ENCODE peak calls at places on chromosomes 11 and 22, in five cellular contexts. One of them, this sample, is unnamed.

GRCh38 chr22:29183971-29184595 is 21.6 kb upstream of the EMID1 start:
- DNase-seq in cardiac muscle cell: no peak
- DNase-seq in tibial artery: no peak
- DNase-seq in neural progenitor cell: no peak
- DNase-seq in IMR-90: no peak
- DNase-seq in this sample: no peak

GRCh38 chr11:6405837-6406236 is 13.1 kb downstream of the APBB1 start:
- DNase-seq in cardiac muscle cell: no peak
- DNase-seq in neural progenitor cell: no peak
- DNase-seq in IMR-90: no peak
- DNase-seq in tibial artery: no peak
- DNase-seq in this sample: no peak

GRCh38 chr22:33114570-33114969 is 56.4 kb upstream of the SYN3 start:
- DNase-seq in tibial artery: no peak
- DNase-seq in neural progenitor cell: no peak
- DNase-seq in IMR-90: no peak
- DNase-seq in cardiac muscle cell: no peak
- DNase-seq in this sample: no peak

GRCh38 chr11:116700586-116701220 is 72.1 kb downstream of the BUD13 start:
- DNase-seq in tibial artery: no peak
- DNase-seq in cardiac muscle cell: no peak
- DNase-seq in neural progenitor cell: no peak
- DNase-seq in IMR-90: no peak
- DNase-seq in this sample: no peak

GRCh38 chr22:18062421-18062820 is 15.4 kb upstream of the PEX26 start:
- DNase-seq in tibial artery: no peak
- DNase-seq in cardiac muscle cell: no peak
- DNase-seq in neural progenitor cell: no peak
- DNase-seq in IMR-90: no peak
- DNase-seq in this sample: no peak

GRCh38 chr11:126495281-126495680 is 139.8 kb downstream of the ST3GAL4 start:
- DNase-seq in IMR-90: no peak
- DNase-seq in tibial artery: no peak
- DNase-seq in neural progenitor cell: no peak
- DNase-seq in cardiac muscle cell: no peak
- DNase-seq in this sample: no peak

GRCh38 chr11:35953081-35953480 is 9.2 kb downstream of the LDLRAD3 start:
- DNase-seq in IMR-90: no peak
- DNase-seq in neural progenitor cell: no peak
- DNase-seq in cardiac muscle cell: no peak
- DNase-seq in tibial artery: no peak
- DNase-seq in this sample: peak

GRCh38 chr22:27108425-27109114 is 451.2 kb downstream of the MIAT start:
- DNase-seq in neural progenitor cell: no peak
- DNase-seq in IMR-90: no peak
- DNase-seq in cardiac muscle cell: peak
- DNase-seq in tibial artery: peak
- DNase-seq in this sample: peak

GRCh38 chr11:101363706-101364275 is 220.0 kb downstream of the TRPC6 start:
- DNase-seq in IMR-90: no peak
- DNase-seq in tibial artery: no peak
- DNase-seq in neural progenitor cell: no peak
- DNase-seq in cardiac muscle cell: no peak
- DNase-seq in this sample: no peak

GRCh38 chr11:15965562-15966250 is 390.6 kb downstream of the SOX6 start:
- DNase-seq in cardiac muscle cell: no peak
- DNase-seq in tibial artery: no peak
- DNase-seq in neural progenitor cell: no peak
- DNase-seq in IMR-90: no peak
- DNase-seq in this sample: no peak

GRCh38 chr22:36166518-36167220 is 6.1 kb upstream of the APOL3 start:
- DNase-seq in IMR-90: no peak
- DNase-seq in tibial artery: no peak
- DNase-seq in cardiac muscle cell: no peak
- DNase-seq in neural progenitor cell: no peak
- DNase-seq in this sample: no peak

GRCh38 chr22:49230194-49230577 is 597.5 kb downstream of the BRD1 start:
- DNase-seq in cardiac muscle cell: no peak
- DNase-seq in IMR-90: no peak
- DNase-seq in neural progenitor cell: peak
- DNase-seq in tibial artery: no peak
- DNase-seq in this sample: no peak

GRCh38 chr11:75562048-75562835 is at the start of gene SERPINH1:
- DNase-seq in tibial artery: peak
- DNase-seq in neural progenitor cell: peak
- DNase-seq in cardiac muscle cell: peak
- DNase-seq in IMR-90: peak
- DNase-seq in this sample: peak

GRCh38 chr22:49322861-49323622 is 504.6 kb downstream of the BRD1 start:
- DNase-seq in tibial artery: no peak
- DNase-seq in IMR-90: no peak
- DNase-seq in neural progenitor cell: no peak
- DNase-seq in cardiac muscle cell: no peak
- DNase-seq in this sample: no peak

GRCh38 chr22:17537155-17537554 is 26.1 kb upstream of the SLC25A18 start:
- DNase-seq in IMR-90: no peak
- DNase-seq in tibial artery: no peak
- DNase-seq in cardiac muscle cell: no peak
- DNase-seq in neural progenitor cell: no peak
- DNase-seq in this sample: no peak

GRCh38 chr11:101127348-101127698 is 2.3 kb downstream of the PGR start:
- DNase-seq in tibial artery: peak
- DNase-seq in IMR-90: no peak
- DNase-seq in neural progenitor cell: peak
- DNase-seq in cardiac muscle cell: no peak
- DNase-seq in this sample: peak

GRCh38 chr22:37892566-37893338 is 13.3 kb upstream of the MICALL1 start:
- DNase-seq in IMR-90: no peak
- DNase-seq in tibial artery: no peak
- DNase-seq in neural progenitor cell: no peak
- DNase-seq in cardiac muscle cell: peak
- DNase-seq in this sample: no peak

GRCh38 chr11:9170450-9170849 is 79.1 kb upstream of the SCUBE2 start:
- DNase-seq in tibial artery: no peak
- DNase-seq in IMR-90: peak
- DNase-seq in neural progenitor cell: no peak
- DNase-seq in cardiac muscle cell: peak
- DNase-seq in this sample: no peak

GRCh38 chr22:48407256-48407955 is 1420.3 kb downstream of the BRD1 start:
- DNase-seq in tibial artery: no peak
- DNase-seq in cardiac muscle cell: no peak
- DNase-seq in neural progenitor cell: no peak
- DNase-seq in IMR-90: no peak
- DNase-seq in this sample: no peak

GRCh38 chr11:13160302-13160701 is 117.3 kb upstream of the BMAL1 start:
- DNase-seq in neural progenitor cell: no peak
- DNase-seq in tibial artery: no peak
- DNase-seq in IMR-90: no peak
- DNase-seq in cardiac muscle cell: no peak
- DNase-seq in this sample: no peak

GRCh38 chr11:35040221-35040942 is 98.6 kb upstream of the CD44 start:
- DNase-seq in neural progenitor cell: no peak
- DNase-seq in cardiac muscle cell: peak
- DNase-seq in IMR-90: peak
- DNase-seq in tibial artery: no peak
- DNase-seq in this sample: no peak

GRCh38 chr11:110173775-110174644 is 80.8 kb downstream of the ZC3H12C start:
- DNase-seq in cardiac muscle cell: peak
- DNase-seq in tibial artery: peak
- DNase-seq in IMR-90: peak
- DNase-seq in neural progenitor cell: peak
- DNase-seq in this sample: peak

GRCh38 chr11:63933459-63933858 is 5.3 kb upstream of the NAA40 start:
- DNase-seq in cardiac muscle cell: peak
- DNase-seq in neural progenitor cell: no peak
- DNase-seq in IMR-90: no peak
- DNase-seq in tibial artery: no peak
- DNase-seq in this sample: no peak

GRCh38 chr22:37176464-37177061 is 11.5 kb downstream of the C1QTNF6 start:
- DNase-seq in tibial artery: peak
- DNase-seq in neural progenitor cell: no peak
- DNase-seq in IMR-90: peak
- DNase-seq in cardiac muscle cell: peak
- DNase-seq in this sample: peak

GRCh38 chr22:17703811-17704210 is 65.3 kb downstream of the BCL2L13 start:
- DNase-seq in cardiac muscle cell: peak
- DNase-seq in tibial artery: no peak
- DNase-seq in neural progenitor cell: no peak
- DNase-seq in IMR-90: peak
- DNase-seq in this sample: no peak

GRCh38 chr22:40679249-40679963 is at the start of gene MCHR1:
- DNase-seq in neural progenitor cell: peak
- DNase-seq in IMR-90: peak
- DNase-seq in tibial artery: no peak
- DNase-seq in cardiac muscle cell: no peak
- DNase-seq in this sample: peak

GRCh38 chr11:65180877-65181568 is 705 bp upstream of the CAPN1 start:
- DNase-seq in cardiac muscle cell: peak
- DNase-seq in IMR-90: peak
- DNase-seq in tibial artery: peak
- DNase-seq in neural progenitor cell: peak
- DNase-seq in this sample: peak

GRCh38 chr22:27032121-27032761 is 374.9 kb downstream of the MIAT start:
- DNase-seq in cardiac muscle cell: peak
- DNase-seq in neural progenitor cell: peak
- DNase-seq in IMR-90: no peak
- DNase-seq in tibial artery: peak
- DNase-seq in this sample: peak

GRCh38 chr11:113555071-113555739 is 80.0 kb upstream of the DRD2 start:
- DNase-seq in IMR-90: no peak
- DNase-seq in tibial artery: no peak
- DNase-seq in cardiac muscle cell: peak
- DNase-seq in neural progenitor cell: no peak
- DNase-seq in this sample: no peak

GRCh38 chr22:37192741-37193140 is 4.7 kb upstream of the C1QTNF6 start:
- DNase-seq in cardiac muscle cell: no peak
- DNase-seq in tibial artery: no peak
- DNase-seq in neural progenitor cell: no peak
- DNase-seq in IMR-90: no peak
- DNase-seq in this sample: no peak

DNA sequence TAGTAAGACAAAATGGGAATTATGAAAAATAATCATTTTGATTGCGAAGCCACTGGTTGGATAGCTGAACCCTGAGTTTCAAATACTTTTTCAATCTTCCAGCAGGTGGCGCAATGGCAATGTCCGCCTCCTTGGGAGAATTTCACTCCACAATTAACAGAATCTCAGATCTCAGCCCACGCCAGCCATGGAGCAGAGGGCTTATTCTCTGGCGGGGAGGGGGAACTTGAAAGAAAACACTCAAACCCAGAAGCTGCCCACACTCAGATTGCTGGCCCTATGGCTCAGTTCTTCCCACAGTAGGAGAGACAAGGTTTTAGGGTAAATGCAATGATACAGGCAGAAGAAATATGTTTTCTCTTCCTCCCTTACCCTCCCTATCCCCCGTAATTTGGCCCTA is 38.7 kb upstream of the RCN1 start:
- DNase-seq in tibial artery: peak
- DNase-seq in cardiac muscle cell: peak
- DNase-seq in IMR-90: peak
- DNase-seq in neural progenitor cell: peak
- DNase-seq in this sample: peak
- TF ChIP-seq CTCF in tibial artery: peak
- TF ChIP-seq CTCF in cardiac muscle cell: peak
- TF ChIP-seq CTCF in IMR-90: peak
- TF ChIP-seq CTCF in neural progenitor cell: peak
- TF ChIP-seq CTCF in this sample: peak

GRCh38 chr11:1935156-1936071 is 11.7 kb upstream of the MRPL23 start:
- DNase-seq in cardiac muscle cell: no peak
- DNase-seq in IMR-90: no peak
- DNase-seq in tibial artery: no peak
- DNase-seq in neural progenitor cell: no peak
- DNase-seq in this sample: peak
- H3K4me3 ChIP-seq in cardiac muscle cell: no peak
- H3K4me3 ChIP-seq in IMR-90: no peak
- H3K4me3 ChIP-seq in tibial artery: no peak
- H3K4me3 ChIP-seq in neural progenitor cell: no peak
- H3K4me3 ChIP-seq in this sample: no peak

GRCh38 chr11:46383404-46383758 is 1.9 kb downstream of the MDK start:
- DNase-seq in cardiac muscle cell: no peak
- DNase-seq in tibial artery: no peak
- DNase-seq in neural progenitor cell: no peak
- DNase-seq in IMR-90: no peak
- DNase-seq in this sample: no peak

GRCh38 chr11:46381046-46381835 is at the start of gene MDK:
- DNase-seq in IMR-90: no peak
- DNase-seq in tibial artery: no peak
- DNase-seq in neural progenitor cell: peak
- DNase-seq in cardiac muscle cell: peak
- DNase-seq in this sample: peak

GRCh38 chr11:46383974-46384701 is 2.7 kb downstream of the MDK start:
- DNase-seq in neural progenitor cell: no peak
- DNase-seq in tibial artery: no peak
- DNase-seq in cardiac muscle cell: no peak
- DNase-seq in IMR-90: no peak
- DNase-seq in this sample: no peak

GRCh38 chr11:46381836-46382643 is 571 bp downstream of the MDK start:
- DNase-seq in IMR-90: no peak
- DNase-seq in neural progenitor cell: peak
- DNase-seq in cardiac muscle cell: peak
- DNase-seq in tibial artery: no peak
- DNase-seq in this sample: no peak

DNA sequence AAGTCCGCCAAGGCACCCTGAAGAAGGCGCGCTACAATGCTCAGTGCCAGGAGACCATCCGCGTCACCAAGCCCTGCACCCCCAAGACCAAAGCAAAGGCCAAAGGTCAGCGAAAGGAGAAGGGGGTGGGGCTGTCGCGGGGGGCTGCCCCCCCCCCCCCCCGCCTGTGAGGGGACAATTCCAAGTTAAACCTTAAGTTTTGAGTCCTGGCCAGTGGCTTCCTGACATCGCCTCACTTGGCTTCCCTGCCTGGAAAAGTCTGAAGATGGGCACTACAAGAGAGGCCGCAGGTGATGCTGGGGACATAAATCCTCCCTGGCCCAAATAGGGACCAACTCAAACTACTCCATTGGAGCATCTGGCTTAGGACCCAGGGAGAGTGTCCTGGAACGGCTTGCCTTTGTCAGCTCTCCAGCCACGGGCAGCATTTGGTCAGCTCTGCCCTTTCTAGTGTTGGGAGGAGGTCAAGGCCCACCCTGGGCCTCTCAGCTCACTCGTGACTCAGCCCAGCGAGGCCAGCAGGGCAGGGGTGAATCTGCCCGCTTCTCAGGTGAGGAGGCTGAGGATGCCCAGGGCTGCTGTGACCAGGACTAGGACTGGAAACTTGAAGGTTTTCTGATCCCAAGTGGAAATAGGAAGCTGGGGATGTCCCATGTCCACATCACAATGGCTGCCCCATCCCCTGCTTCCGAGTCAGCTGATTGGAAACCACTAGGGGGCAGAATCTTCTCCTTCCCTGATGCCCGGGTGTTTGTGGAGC is 1.4 kb downstream of the MDK start:
- DNase-seq in neural progenitor cell: peak
- DNase-seq in tibial artery: no peak
- DNase-seq in cardiac muscle cell: peak
- DNase-seq in IMR-90: peak
- DNase-seq in this sample: peak
- TF ChIP-seq CTCF in neural progenitor cell: peak
- TF ChIP-seq CTCF in tibial artery: no peak
- TF ChIP-seq CTCF in cardiac muscle cell: peak
- TF ChIP-seq CTCF in IMR-90: peak
- TF ChIP-seq CTCF in this sample: peak

GRCh38 chr22:45010532-45010900 is 711 bp upstream of the PHF21B start:
- DNase-seq in tibial artery: no peak
- DNase-seq in cardiac muscle cell: no peak
- DNase-seq in neural progenitor cell: no peak
- DNase-seq in IMR-90: no peak
- DNase-seq in this sample: peak
- H3K4me3 ChIP-seq in tibial artery: no peak
- H3K4me3 ChIP-seq in cardiac muscle cell: peak
- H3K4me3 ChIP-seq in neural progenitor cell: peak
- H3K4me3 ChIP-seq in IMR-90: no peak
- H3K4me3 ChIP-seq in this sample: peak

This sample was measured in BE2C.